ENCODE peak calls at places on chromosomes 7 and 10, in seven cellular contexts. I is OCI-LY7; Y is stimulated activated CD4-positive, alpha-beta T cell treated with anti-CD3 and anti-CD28 coated beads, Interleukin-12 subunit alpha, Interleukin-12 subunit beta, amount 100 ng/mL, for 4 hours; K is A172; N is activated CD4-positive, CD25-positive, alpha-beta regulatory T cell; X is HT-29; S is NCI-H82. O is an unnamed sample.
A peak's percentile ranks its signal among the peaks of the same experiment; 100 is the strongest.

GRCh38 chr7:73397936-73398335 is 35.6 kb upstream of the FZD9 start:
- DNase-seq in I (no peak), Y (no peak), K (no peak), N (no peak), X (no peak), S (no peak), O (no peak)

GRCh38 chr7:157002819-157003421 is 7.5 kb downstream of the MNX1 start:
- DNase-seq in I (no peak), Y (no peak), K (no peak), N (no peak), X (no peak), S (peak; percentile 31), O (no peak)

GRCh38 chr10:17563452-17563851 is 53.7 kb downstream of the HACD1 start:
- DNase-seq in I (no peak), Y (no peak), K (no peak), N (no peak), X (no peak), S (no peak), O (no peak)

GRCh38 chr10:47101807-47102206 is 190.6 kb downstream of the PTPN20 start:
- DNase-seq in I (no peak), Y (no peak), K (no peak), N (no peak), X (no peak), S (no peak), O (no peak)

GRCh38 chr7:28362812-28363211 is 49.5 kb upstream of the CREB5 start:
- DNase-seq in I (no peak), Y (no peak), K (no peak), N (no peak), X (no peak), S (no peak), O (peak; percentile 20)

GRCh38 chr10:84360634-84361365 is 32.4 kb downstream of the CCSER2 start:
- DNase-seq in I (no peak), Y (no peak), K (peak; percentile 15), N (no peak), X (no peak), S (no peak), O (peak; percentile 11)

GRCh38 chr7:70752794-70753241 is 379.1 kb upstream of the GALNT17 start:
- DNase-seq in I (no peak), Y (no peak), K (peak; percentile 75), N (no peak), X (no peak), S (peak; percentile 96), O (no peak)

GRCh38 chr7:69939317-69939716 is 341.0 kb downstream of the AUTS2 start:
- DNase-seq in I (no peak), Y (no peak), K (no peak), N (no peak), X (no peak), S (no peak), O (no peak)

GRCh38 chr7:67716729-67717128 is 720.1 kb downstream of the TYW1 start:
- DNase-seq in I (peak; percentile 5), Y (no peak), K (peak; percentile 59), N (no peak), X (no peak), S (no peak), O (peak; percentile 43)

GRCh38 chr7:12921751-12922345 is 234.4 kb downstream of the ARL4A start:
- DNase-seq in I (no peak), Y (no peak), K (no peak), N (no peak), X (peak; percentile 29), S (no peak), O (no peak)

GRCh38 chr10:116211682-116212081 is 61.3 kb downstream of the GFRA1 start:
- DNase-seq in I (no peak), Y (no peak), K (peak; percentile 63), N (no peak), X (no peak), S (no peak), O (no peak)

GRCh38 chr10:102426803-102427287 is 5.5 kb downstream of the CUEDC2 start:
- DNase-seq in I (no peak), Y (no peak), K (peak; percentile 50), N (no peak), X (no peak), S (no peak), O (no peak)

GRCh38 chr10:29199344-29199743 is 89.5 kb upstream of the LYZL1 start:
- DNase-seq in I (no peak), Y (no peak), K (no peak), N (no peak), X (no peak), S (no peak), O (no peak)

GRCh38 chr10:77247076-77247561 is 390.5 kb downstream of the KCNMA1 start:
- DNase-seq in I (no peak), Y (no peak), K (peak; percentile 84), N (no peak), X (no peak), S (no peak), O (no peak)

GRCh38 chr10:77844177-77844576 is 82.4 kb downstream of the DLG5 start:
- DNase-seq in I (no peak), Y (no peak), K (no peak), N (no peak), X (no peak), S (no peak), O (no peak)

GRCh38 chr10:126252884-126253612 is 135.2 kb downstream of the ADAM12 start:
- DNase-seq in I (no peak), Y (no peak), K (peak; percentile 96), N (no peak), X (no peak), S (no peak), O (peak; percentile 6)

GRCh38 chr10:29970576-29970975 is 88.8 kb downstream of the JCAD start:
- DNase-seq in I (no peak), Y (no peak), K (no peak), N (no peak), X (no peak), S (no peak), O (no peak)

GRCh38 chr7:21948364-21948763 is 2.7 kb upstream of the CDCA7L start:
- DNase-seq in I (no peak), Y (no peak), K (peak; percentile 20), N (no peak), X (no peak), S (no peak), O (no peak)

GRCh38 chr10:25745976-25746375 is 188.1 kb upstream of the MYO3A start:
- DNase-seq in I (no peak), Y (no peak), K (no peak), N (no peak), X (no peak), S (no peak), O (no peak)

GRCh38 chr7:111137296-111138195 is 46.6 kb downstream of the LRRN3 start:
- DNase-seq in I (no peak), Y (peak; percentile 11), K (peak; percentile 40), N (no peak), X (no peak), S (no peak), O (no peak)

GRCh38 chr10:26725837-26726727 is 28.6 kb downstream of the PDSS1 start:
- DNase-seq in I (peak; percentile 73), Y (peak; percentile 28), K (peak; percentile 49), N (no peak), X (peak; percentile 41), S (peak; percentile 35), O (peak; percentile 56)

GRCh38 chr7:35781200-35781701 is 19.6 kb upstream of the SEPTIN7 start:
- DNase-seq in I (no peak), Y (no peak), K (no peak), N (no peak), X (no peak), S (no peak), O (peak; percentile 97)

GRCh38 chr10:104664205-104664604 is 23.1 kb downstream of the SORCS3 start:
- DNase-seq in I (no peak), Y (no peak), K (no peak), N (no peak), X (no peak), S (no peak), O (no peak)

GRCh38 chr7:52107355-52107754 is 790.7 kb upstream of the COBL start:
- DNase-seq in I (no peak), Y (no peak), K (no peak), N (no peak), X (no peak), S (no peak), O (no peak)

GRCh38 chr7:93851536-93851935 is 39.0 kb downstream of the TFPI2 start:
- DNase-seq in I (no peak), Y (no peak), K (no peak), N (no peak), X (no peak), S (no peak), O (no peak)

GRCh38 chr10:130571674-130572073 is 435.5 kb downstream of the GLRX3 start:
- DNase-seq in I (no peak), Y (no peak), K (no peak), N (no peak), X (no peak), S (no peak), O (no peak)

GRCh38 chr10:71472912-71473311 is 76.2 kb downstream of the CDH23 start:
- DNase-seq in I (no peak), Y (no peak), K (no peak), N (no peak), X (no peak), S (no peak), O (no peak)

GRCh38 chr10:124532106-124532641 is 70.6 kb downstream of the LHPP start:
- DNase-seq in I (peak; percentile 77), Y (no peak), K (peak; percentile 3), N (no peak), X (peak; percentile 80), S (peak; percentile 3), O (peak; percentile 35)

GRCh38 chr10:27581225-27581624 is 77.1 kb downstream of the RAB18 start:
- DNase-seq in I (no peak), Y (no peak), K (no peak), N (no peak), X (no peak), S (no peak), O (no peak)

GRCh38 chr7:151091431-151091830 is 5.2 kb downstream of the AGAP3 start:
- DNase-seq in I (peak; percentile 42), Y (no peak), K (no peak), N (no peak), X (peak; percentile 75), S (peak; percentile 44), O (peak; percentile 70)

GRCh38 chr7:5492249-5493020 is 68.8 kb upstream of the TNRC18 start:
- DNase-seq in I (no peak), Y (no peak), K (no peak), N (no peak), X (no peak), S (no peak), O (no peak)

GRCh38 chr10:19592276-19592675 is 224.0 kb upstream of the PLXDC2 start:
- DNase-seq in I (no peak), Y (no peak), K (peak; percentile 92), N (no peak), X (peak; percentile 52), S (no peak), O (no peak)

GRCh38 chr7:92645531-92646061 is 55.4 kb upstream of the FAM133B start:
- DNase-seq in I (peak; percentile 10), Y (no peak), K (peak; percentile 78), N (no peak), X (peak; percentile 88), S (peak; percentile 99), O (no peak)

GRCh38 chr7:44373418-44373740 is 48.0 kb upstream of the CAMK2B start:
- DNase-seq in I (no peak), Y (no peak), K (no peak), N (no peak), X (no peak), S (no peak), O (no peak)

GRCh38 chr7:98569606-98570337 is 47.3 kb upstream of the NPTX2 start:
- DNase-seq in I (no peak), Y (no peak), K (no peak), N (no peak), X (no peak), S (peak; percentile 39), O (peak; percentile 54)

GRCh38 chr7:44163591-44163990 is 22.5 kb upstream of the MYL7 start:
- DNase-seq in I (no peak), Y (no peak), K (peak; percentile 94), N (no peak), X (no peak), S (no peak), O (peak; percentile 65)